ENCODE peak calls at places on chromosomes 16 and 17, in five cellular contexts. E is stimulated activated CD4-positive, alpha-beta T cell treated with anti-CD3 and anti-CD28 coated beads, Interleukin-1b, Interleukin-23, amount 100 ng/mL, for 48 hours; Y is NCI-H1105; A is ascending aorta; Q is mesendoderm. X is an unnamed sample.
A peak's percentile ranks its signal among the peaks of the same experiment; 100 is the strongest.

GRCh38 chr17:17849863-17850373 is 13.1 kb upstream of the SREBF1 start:
- DNase-seq in A (no peak), Y (no peak), Q (peak; percentile 75), E (peak; percentile 85), X (no peak)

GRCh38 chr17:46940692-46941404 is 17.9 kb downstream of the GOSR2 start:
- DNase-seq in A (no peak), Y (peak; percentile 44), E (peak; percentile 72), Q (peak; percentile 88), X (peak; percentile 74)

GRCh38 chr16:85514295-85514600 is 98.9 kb upstream of the GSE1 start:
- DNase-seq in A (no peak), Y (no peak), E (no peak), Q (no peak), X (no peak)

GRCh38 chr17:18213666-18214270 is 11.7 kb upstream of the LLGL1 start:
- DNase-seq in Q (no peak), E (no peak), A (no peak), Y (no peak), X (no peak)

GRCh38 chr16:74745109-74745615 is 29.5 kb downstream of the FA2H start:
- DNase-seq in Q (no peak), A (no peak), E (no peak), Y (no peak), X (no peak)

GRCh38 chr17:71632328-71632727 is 488.5 kb upstream of the SOX9 start:
- DNase-seq in E (no peak), Q (no peak), Y (peak; percentile 79), A (no peak), X (no peak)

GRCh38 chr16:26649646-26650045 is 417.1 kb upstream of the C16orf82 start:
- DNase-seq in E (no peak), Q (no peak), Y (peak; percentile 59), A (no peak), X (no peak)

GRCh38 chr16:2498531-2499253 is 15.1 kb upstream of the ATP6V0C start:
- DNase-seq in Q (no peak), E (no peak), Y (no peak), A (no peak), X (no peak)

GRCh38 chr16:25235991-25236390 is 19.2 kb downstream of the AQP8 start:
- DNase-seq in Q (peak; percentile 42), A (no peak), Y (no peak), E (no peak), X (no peak)

GRCh38 chr16:49598386-49599170 is 225.0 kb downstream of the C16orf78 start:
- DNase-seq in E (no peak), A (no peak), Q (no peak), Y (no peak), X (no peak)

GRCh38 chr16:51071326-51071725 is 79.7 kb downstream of the SALL1 start:
- DNase-seq in E (no peak), Y (no peak), A (no peak), Q (no peak), X (no peak)

GRCh38 chr16:72983728-72984350 is 64.1 kb downstream of the ZFHX3 start:
- DNase-seq in Q (no peak), Y (no peak), A (no peak), E (no peak), X (no peak)

GRCh38 chr16:22887445-22887844 is 73.5 kb downstream of the HS3ST2 start:
- DNase-seq in Q (no peak), A (no peak), E (no peak), Y (no peak), X (no peak)

GRCh38 chr17:19386276-19386863 is 620 bp downstream of the MFAP4 start:
- DNase-seq in E (no peak), A (no peak), Y (no peak), Q (peak; percentile 80), X (no peak)

GRCh38 chr16:49754495-49755290 is 101.2 kb downstream of the ZNF423 start:
- DNase-seq in E (no peak), Y (no peak), Q (peak; percentile 95), A (no peak), X (no peak)

GRCh38 chr16:89581861-89582563 is 6.5 kb downstream of the CPNE7 start:
- DNase-seq in Y (no peak), A (no peak), E (no peak), Q (no peak), X (no peak)

GRCh38 chr17:77492446-77493237 is 351.9 kb downstream of the SEC14L1 start:
- DNase-seq in E (no peak), Q (no peak), Y (no peak), A (peak; percentile 6), X (no peak)

GRCh38 chr16:87692176-87692575 is 73.6 kb downstream of the KLHDC4 start:
- DNase-seq in E (no peak), Y (no peak), A (no peak), Q (no peak), X (no peak)

X was measured in NCI-H526 treated with DMSO at 0.1 percent for 48 hours.